ENCODE peak calls at places on chromosomes 16 and 17, in ten cellular contexts. S is body of pancreas, Y is vagina, N is heart right ventricle, X is stomach, W is fibroblast of lung, L is neuronal stem cell, H is heart left ventricle, Z is K562, D is ovary. T is an unnamed sample.

GRCh38 chr16:77759821-77760220 is 28.5 kb upstream of the VAT1L start:
- DNase-seq in Z (no peak), H (no peak), X (no peak), S (no peak), Y (no peak), D (no peak), W (peak; percentile 22), L (no peak), N (no peak), T (no peak)

GRCh38 chr17:58332720-58333395 is 4.3 kb upstream of the TSPOAP1 start:
- DNase-seq in S (no peak), L (no peak), Z (no peak), H (peak; percentile 58), Y (no peak), W (no peak), X (no peak), N (no peak), D (no peak), T (peak; percentile 52)

GRCh38 chr17:496761-497586 is 144.4 kb upstream of the RPH3AL start:
- DNase-seq in H (no peak), Y (no peak), L (no peak), X (no peak), D (no peak), N (no peak), Z (no peak), W (no peak), S (no peak), T (no peak)

GRCh38 chr16:87839542-87840461 is 29.5 kb downstream of the SLC7A5 start:
- DNase-seq in W (no peak), H (no peak), L (no peak), S (no peak), Y (no peak), X (no peak), Z (no peak), D (no peak), N (no peak), T (no peak)

GRCh38 chr17:80471922-80472321 is 4.5 kb downstream of the NPTX1 start:
- DNase-seq in S (no peak), Y (no peak), N (no peak), H (no peak), X (no peak), D (no peak), Z (no peak), W (no peak), L (no peak), T (no peak)

GRCh38 chr16:67966549-67967182 is 1.8 kb downstream of the SLC12A4 start:
- DNase-seq in S (no peak), N (peak; percentile 53), X (no peak), D (no peak), W (peak; percentile 28), L (no peak), Z (peak; percentile 65), H (peak; percentile 71), Y (no peak), T (no peak)

GRCh38 chr16:27161398-27161797 is 41.9 kb upstream of the KDM8 start:
- DNase-seq in S (no peak), H (no peak), Y (no peak), Z (no peak), D (no peak), X (no peak), W (no peak), N (no peak), L (no peak), T (no peak)

GRCh38 chr17:66737524-66737923 is 97.4 kb upstream of the CACNG5 start:
- DNase-seq in D (peak; percentile 39), W (peak; percentile 45), N (peak; percentile 40), Z (no peak), L (peak; percentile 21), S (no peak), H (no peak), X (no peak), Y (no peak), T (no peak)

GRCh38 chr16:15811416-15811777 is 45.4 kb downstream of the MYH11 start:
- DNase-seq in Y (no peak), S (no peak), W (no peak), H (no peak), N (no peak), Z (no peak), L (no peak), D (no peak), X (no peak), T (no peak)

GRCh38 chr16:15808071-15808470 is 48.8 kb downstream of the MYH11 start:
- DNase-seq in H (no peak), X (no peak), L (no peak), Y (no peak), N (no peak), S (no peak), Z (no peak), W (no peak), D (no peak), T (no peak)

GRCh38 chr16:15810949-15811348 is 45.9 kb downstream of the MYH11 start:
- DNase-seq in Z (no peak), L (no peak), W (no peak), S (no peak), Y (no peak), H (no peak), N (no peak), D (no peak), X (no peak), T (no peak)

GRCh38 chr16:15810411-15810810 is 46.4 kb downstream of the MYH11 start:
- DNase-seq in W (no peak), S (no peak), N (no peak), H (no peak), L (no peak), Z (no peak), Y (no peak), X (no peak), D (no peak), T (no peak)

DNA sequence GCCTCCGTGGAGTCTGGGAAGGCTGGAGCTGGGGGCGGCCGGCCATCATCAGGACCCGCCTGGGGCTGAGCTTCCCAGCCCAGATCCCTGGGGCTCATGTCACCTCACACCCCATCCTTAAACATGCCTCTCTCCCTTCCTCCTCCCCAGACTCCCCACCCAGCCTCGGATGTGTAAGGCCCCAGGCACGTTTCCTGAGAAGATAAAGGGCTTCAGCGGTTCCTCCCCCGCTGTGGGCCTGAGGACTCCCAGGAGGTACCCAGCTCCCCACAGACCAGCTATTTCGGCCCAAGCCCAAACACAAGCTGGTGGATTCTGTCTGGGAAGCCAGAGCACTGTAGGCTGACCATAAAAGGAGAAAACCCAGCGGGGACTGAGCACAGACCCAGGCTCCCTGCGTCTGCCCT is 49.2 kb downstream of the MYH11 start:
- DNase-seq in W (no peak), L (no peak), H (no peak), X (no peak), D (peak; percentile 48), N (no peak), Y (no peak), S (no peak), Z (peak; percentile 51), T (peak; percentile 85)
- H3K27ac ChIP-seq in W (no peak overlapping the region), L (no peak overlapping the region), H (no peak overlapping the region), X (peak overlapping the region; percentile 41), D (no peak overlapping the region), N (no peak overlapping the region), Y (no peak overlapping the region), S (no peak overlapping the region), Z (no peak overlapping the region), T (peak overlapping the region; percentile 98)

GRCh38 chr17:16589097-16589969 is 20.3 kb upstream of the ZNF287 start:
- DNase-seq in N (peak; percentile 94), L (peak; percentile 91), X (peak; percentile 94), S (peak; percentile 91), Y (no peak), H (peak; percentile 97), W (peak; percentile 84), D (peak; percentile 89), Z (peak; percentile 82), T (peak; percentile 98)

GRCh38 chr17:16593356-16594102 is 24.5 kb upstream of the ZNF287 start:
- DNase-seq in N (no peak), D (no peak), H (no peak), W (peak; percentile 74), Y (no peak), S (no peak), L (no peak), Z (no peak), X (no peak), T (no peak)
- H3K9me3 ChIP-seq in N (no peaks in the 10 kb centered on the region), D (no peaks in the 10 kb centered on the region), H (no peaks in the 10 kb centered on the region), W (no peaks in the 10 kb centered on the region), Y (no peaks in the 10 kb centered on the region), S (no peaks in the 10 kb centered on the region), L (no peaks in the 10 kb centered on the region), Z (no peaks in the 10 kb centered on the region), X (no peaks in the 10 kb centered on the region), T (no peaks in the 10 kb centered on the region)

DNA sequence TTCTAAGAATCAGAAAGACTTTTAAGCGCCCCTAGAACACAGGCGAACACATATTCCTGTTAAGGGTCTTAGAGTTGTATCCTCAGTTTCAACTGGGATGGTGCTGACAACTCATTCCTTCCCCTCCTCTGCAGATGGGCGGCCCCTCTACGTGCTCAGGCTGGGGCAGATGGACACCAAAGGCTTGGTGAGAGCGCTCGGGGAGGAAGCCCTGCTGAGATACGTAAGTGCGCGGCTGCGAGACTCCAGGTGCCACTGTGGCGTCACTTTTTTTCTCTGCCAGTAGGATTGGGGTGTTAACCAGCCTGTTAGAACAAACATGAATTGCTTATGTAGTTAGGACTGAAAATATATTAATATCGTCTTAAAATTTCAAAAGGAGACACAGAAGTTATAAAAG is 62.7 kb downstream of the SEC14L1 start:
- DNase-seq in S (no peak), H (no peak), X (no peak), D (no peak), W (no peak), N (no peak), Y (no peak), Z (no peak), L (no peak), T (no peak)
- H3K36me3 ChIP-seq in S (peaks cover 6% of the 10 kb centered on the region), H (peaks cover 100% of the 10 kb centered on the region), X (peaks cover 100% of the 10 kb centered on the region), D (no peaks in the 10 kb centered on the region), W (peaks cover 23% of the 10 kb centered on the region), N (no peaks in the 10 kb centered on the region), Y (peaks cover 86% of the 10 kb centered on the region), Z (peaks cover 68% of the 10 kb centered on the region), L (peaks cover 32% of the 10 kb centered on the region), T (peaks cover 3% of the 10 kb centered on the region)

DNA sequence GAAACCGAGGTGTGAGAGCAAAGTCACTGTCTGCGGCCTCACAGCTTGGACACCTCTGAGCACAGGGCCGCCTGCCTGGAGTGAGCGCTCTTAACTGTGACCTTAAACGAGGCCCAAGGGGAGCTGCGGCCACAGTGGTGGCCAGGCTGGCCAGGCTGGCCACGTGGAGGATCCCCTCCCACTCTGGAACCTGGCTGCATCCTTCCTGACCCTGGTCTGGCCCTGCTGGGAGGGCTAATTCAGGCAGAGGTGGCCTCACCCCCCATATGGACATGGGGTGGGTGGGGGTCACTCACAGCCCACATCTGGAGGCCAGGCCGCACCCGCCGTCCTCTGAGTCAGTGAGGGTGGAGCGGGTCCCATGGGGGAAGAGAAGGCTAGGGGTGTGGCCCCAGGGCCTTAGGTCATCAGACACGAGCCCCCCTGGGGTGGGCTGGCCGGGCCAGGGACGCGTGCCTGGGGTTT is 6.6 kb downstream of the VASN start:
- DNase-seq in N (peak; percentile 56), D (no peak), W (no peak), L (no peak), H (peak; percentile 65), X (no peak), Y (no peak), S (no peak), Z (peak; percentile 34), T (peak; percentile 91)
- H3K27ac ChIP-seq in N (peak overlapping the region; percentile 39), D (peak overlapping the region; percentile 91), W (peak overlapping the region; percentile 66), L (no peak overlapping the region), H (no peak overlapping the region), X (peak overlapping the region; percentile 86), Y (peak overlapping the region; percentile 91), S (peak overlapping the region; percentile 8), Z (no peak overlapping the region), T (peak overlapping the region; percentile 33)

GRCh38 chr17:2621241-2621640 is 27.8 kb downstream of the PAFAH1B1 start:
- DNase-seq in Y (no peak), S (no peak), X (no peak), N (no peak), H (no peak), D (no peak), W (no peak), Z (no peak), L (no peak), T (no peak)
- H3K9me3 ChIP-seq in Y (no peaks in the 10 kb centered on the region), S (no peaks in the 10 kb centered on the region), X (no peaks in the 10 kb centered on the region), N (no peaks in the 10 kb centered on the region), H (no peaks in the 10 kb centered on the region), D (no peaks in the 10 kb centered on the region), W (no peaks in the 10 kb centered on the region), Z (no peaks in the 10 kb centered on the region), L (peaks cover 6% of the 10 kb centered on the region), T (no peaks in the 10 kb centered on the region)

T was measured in aorta.